ENCODE peak calls at places on chromosome 1, in seven cellular contexts. V, P, H, N, U, J and E are unnamed samples.

GRCh38 chr1:84117868-84118267 is 26.2 kb upstream of the PRKACB start:
- DNase-seq in V (no peak), P (no peak), H (no peak), N (no peak), U (peak; percentile 78), J (no peak), E (peak; percentile 15)

GRCh38 chr1:209643295-209644020 is 8.8 kb downstream of the LAMB3 start:
- DNase-seq in V (no peak), P (peak; percentile 79), H (no peak), N (no peak), U (no peak), J (no peak), E (no peak)

GRCh38 chr1:102586022-102586421 is 522.3 kb downstream of the COL11A1 start:
- DNase-seq in V (no peak), P (no peak), H (no peak), N (no peak), U (no peak), J (no peak), E (no peak)

GRCh38 chr1:1399870-1400575 is 888 bp upstream of the CCNL2 start:
- DNase-seq in V (no peak), P (no peak), H (peak; percentile 13), N (no peak), U (peak; percentile 18), J (peak; percentile 76), E (no peak)

GRCh38 chr1:175033931-175034330 is 10.7 kb upstream of the MRPS14 start:
- DNase-seq in V (no peak), P (no peak), H (peak; percentile 9), N (no peak), U (no peak), J (no peak), E (no peak)

GRCh38 chr1:205523261-205523890 is 18.9 kb downstream of the CDK18 start:
- DNase-seq in V (no peak), P (no peak), H (peak; percentile 76), N (no peak), U (no peak), J (no peak), E (no peak)

GRCh38 chr1:96313216-96313615 is 408.4 kb upstream of the PTBP2 start:
- DNase-seq in V (no peak), P (no peak), H (no peak), N (no peak), U (peak; percentile 86), J (no peak), E (peak; percentile 39)

GRCh38 chr1:233113713-233114028 is 163.3 kb downstream of the NTPCR start:
- DNase-seq in V (no peak), P (no peak), H (no peak), N (no peak), U (no peak), J (no peak), E (no peak)

GRCh38 chr1:207514890-207515289 is 18.9 kb downstream of the CR1 start:
- DNase-seq in V (no peak), P (no peak), H (no peak), N (no peak), U (no peak), J (no peak), E (no peak)

GRCh38 chr1:2821970-2822620 is 20.6 kb upstream of the TTC34 start:
- DNase-seq in V (no peak), P (peak; percentile 58), H (peak; percentile 15), N (peak; percentile 13), U (no peak), J (peak; percentile 62), E (no peak)

GRCh38 chr1:2822621-2823145 is 21.2 kb upstream of the TTC34 start:
- DNase-seq in V (no peak), P (peak; percentile 1), H (no peak), N (no peak), U (no peak), J (no peak), E (no peak)

GRCh38 chr1:2819831-2820730 is 18.6 kb upstream of the TTC34 start:
- DNase-seq in V (no peak), P (peak; percentile 11), H (no peak), N (no peak), U (no peak), J (no peak), E (no peak)

GRCh38 chr1:2820731-2821372 is 19.4 kb upstream of the TTC34 start:
- DNase-seq in V (no peak), P (peak; percentile 12), H (no peak), N (no peak), U (no peak), J (no peak), E (no peak)

GRCh38 chr1:2821373-2821955 is 20.0 kb upstream of the TTC34 start:
- DNase-seq in V (no peak), P (peak; percentile 13), H (no peak), N (no peak), U (no peak), J (no peak), E (no peak)
- H3K27me3 ChIP-seq in V (no peaks in the 10 kb centered on the region), P (no peaks in the 10 kb centered on the region), H (no peaks in the 10 kb centered on the region), N (peaks cover 6% of the 10 kb centered on the region), U (no peaks in the 10 kb centered on the region), J (no peaks in the 10 kb centered on the region), E (no peaks in the 10 kb centered on the region)

GRCh38 chr1:90706437-90707362 is 10.4 kb downstream of the BARHL2 start:
- DNase-seq in V (no peak), P (peak; percentile 36), H (no peak), N (no peak), U (no peak), J (no peak), E (no peak)
- H3K27me3 ChIP-seq in V (peaks cover 60% of the 10 kb centered on the region), P (peaks cover 7% of the 10 kb centered on the region), H (peaks cover 13% of the 10 kb centered on the region), N (peaks cover 79% of the 10 kb centered on the region), U (peaks cover 56% of the 10 kb centered on the region), J (no peaks in the 10 kb centered on the region), E (peaks cover 64% of the 10 kb centered on the region)

GRCh38 chr1:30848130-30848529 is 60.4 kb downstream of the SDC3 start:
- DNase-seq in V (no peak), P (no peak), H (no peak), N (no peak), U (no peak), J (no peak), E (no peak)

GRCh38 chr1:30847358-30847972 is 61.1 kb downstream of the SDC3 start:
- DNase-seq in V (no peak), P (peak; percentile 94), H (peak; percentile 59), N (no peak), U (peak; percentile 79), J (no peak), E (peak; percentile 68)

GRCh38 chr1:30845237-30845636 is 63.3 kb downstream of the SDC3 start:
- DNase-seq in V (no peak), P (no peak), H (no peak), N (no peak), U (no peak), J (no peak), E (no peak)

GRCh38 chr1:30845891-30846290 is 62.7 kb downstream of the SDC3 start:
- DNase-seq in V (no peak), P (no peak), H (no peak), N (no peak), U (no peak), J (no peak), E (no peak)

DNA sequence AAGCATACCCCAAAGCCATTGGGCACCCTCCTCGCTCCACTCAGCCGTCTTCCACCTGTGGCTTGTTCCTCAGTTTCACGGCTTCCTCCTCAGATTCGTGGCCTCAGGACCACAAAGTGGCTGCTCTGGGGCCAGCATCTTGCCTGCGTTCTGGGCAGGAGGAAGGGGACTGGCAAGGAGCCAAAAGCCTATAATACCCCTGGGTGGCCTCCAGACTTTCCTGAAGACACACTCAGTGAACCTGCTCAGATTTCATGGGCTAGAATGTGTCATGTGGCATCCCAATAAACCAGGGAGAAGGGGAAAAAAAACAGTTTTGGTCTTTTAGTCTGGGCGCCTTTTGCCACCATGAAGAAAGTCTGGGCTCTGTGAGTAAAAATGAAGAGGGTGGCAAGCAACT is 62.0 kb downstream of the SDC3 start:
- DNase-seq in V (no peak), P (no peak), H (no peak), N (no peak), U (no peak), J (no peak), E (no peak)
- H3K27me3 ChIP-seq in V (peaks cover 4% of the 10 kb centered on the region), P (no peaks in the 10 kb centered on the region), H (no peaks in the 10 kb centered on the region), N (peaks cover 11% of the 10 kb centered on the region), U (peaks cover 20% of the 10 kb centered on the region), J (no peaks in the 10 kb centered on the region), E (no peaks in the 10 kb centered on the region)

GRCh38 chr1:185480545-185480944 is 163.5 kb upstream of the IVNS1ABP start:
- DNase-seq in V (no peak), P (no peak), H (no peak), N (no peak), U (no peak), J (no peak), E (peak; percentile 12)

GRCh38 chr1:185487030-185487429 is 170.0 kb upstream of the IVNS1ABP start:
- DNase-seq in V (no peak), P (no peak), H (no peak), N (no peak), U (no peak), J (no peak), E (no peak)

GRCh38 chr1:185483647-185484450 is 166.8 kb upstream of the IVNS1ABP start:
- DNase-seq in V (no peak), P (no peak), H (no peak), N (no peak), U (peak; percentile 89), J (no peak), E (peak; percentile 83)

GRCh38 chr1:185479781-185480180 is 162.7 kb upstream of the IVNS1ABP start:
- DNase-seq in V (no peak), P (no peak), H (no peak), N (no peak), U (no peak), J (no peak), E (no peak)

GRCh38 chr1:185483217-185483616 is 166.2 kb upstream of the IVNS1ABP start:
- DNase-seq in V (no peak), P (no peak), H (no peak), N (no peak), U (no peak), J (no peak), E (no peak)
- H3K27me3 ChIP-seq in V (no peaks in the 10 kb centered on the region), P (no peaks in the 10 kb centered on the region), H (no peaks in the 10 kb centered on the region), N (no peaks in the 10 kb centered on the region), U (no peaks in the 10 kb centered on the region), J (no peaks in the 10 kb centered on the region), E (no peaks in the 10 kb centered on the region)

GRCh38 chr1:181911715-181912114 is 149.8 kb downstream of the ZNF648 start:
- DNase-seq in V (no peak), P (no peak), H (no peak), N (no peak), U (no peak), J (no peak), E (no peak)
- H3K27me3 ChIP-seq in V (no peaks in the 10 kb centered on the region), P (no peaks in the 10 kb centered on the region), H (no peaks in the 10 kb centered on the region), N (no peaks in the 10 kb centered on the region), U (no peaks in the 10 kb centered on the region), J (no peaks in the 10 kb centered on the region), E (no peaks in the 10 kb centered on the region)

GRCh38 chr1:30683699-30684098 is 39.7 kb downstream of the MATN1 start:
- DNase-seq in V (no peak), P (no peak), H (no peak), N (no peak), U (no peak), J (no peak), E (no peak)
- H3K27me3 ChIP-seq in V (peaks cover 9% of the 10 kb centered on the region), P (no peaks in the 10 kb centered on the region), H (no peaks in the 10 kb centered on the region), N (peaks cover 12% of the 10 kb centered on the region), U (peaks cover 57% of the 10 kb centered on the region), J (no peaks in the 10 kb centered on the region), E (peaks cover 38% of the 10 kb centered on the region)

GRCh38 chr1:151720190-151720953 is 950 bp upstream of the RIIAD1 start:
- DNase-seq in V (no peak), P (no peak), H (peak; percentile 50), N (no peak), U (peak; percentile 22), J (no peak), E (peak; percentile 12)
- H3K27me3 ChIP-seq in V (peaks cover 20% of the 10 kb centered on the region), P (no peaks in the 10 kb centered on the region), H (no peaks in the 10 kb centered on the region), N (peaks cover 29% of the 10 kb centered on the region), U (peaks cover 61% of the 10 kb centered on the region), J (no peaks in the 10 kb centered on the region), E (peaks cover 56% of the 10 kb centered on the region)

GRCh38 chr1:155079487-155080249 is 1.0 kb downstream of the EFNA3 start:
- DNase-seq in V (no peak), P (no peak), H (no peak), N (no peak), U (no peak), J (no peak), E (no peak)
- H3K27me3 ChIP-seq in V (peaks cover 42% of the 10 kb centered on the region), P (no peaks in the 10 kb centered on the region), H (no peaks in the 10 kb centered on the region), N (peaks cover 43% of the 10 kb centered on the region), U (peaks cover 74% of the 10 kb centered on the region), J (no peaks in the 10 kb centered on the region), E (peaks cover 44% of the 10 kb centered on the region)